ENCODE peak calls at places on chromosomes 16 and 17, in six cellular contexts. M is BJ, N is coronary artery, U is thyroid gland, I is fibroblast of mammary gland, D is hepatocyte. W is an unnamed sample.

GRCh38 chr17:36921131-36921851 is 16.0 kb upstream of the LHX1 start:
- DNase-seq in U (no peak), I (peak), M (no peak), D (peak), N (no peak), W (peak)

GRCh38 chr16:46789499-46790414 is 41.2 kb downstream of the C16orf87 start:
- DNase-seq in D (peak), M (no peak), I (peak), N (peak), U (peak), W (peak)

GRCh38 chr17:34242553-34242952 is 12.5 kb upstream of the CCL2 start:
- DNase-seq in M (no peak), D (no peak), U (no peak), I (no peak), N (no peak), W (no peak)

GRCh38 chr17:7573324-7574080 is 5.9 kb upstream of the CD68 start:
- DNase-seq in M (peak), U (peak), D (peak), I (peak), N (peak), W (peak)

GRCh38 chr17:80122926-80123505 is 21.6 kb downstream of the GAA start:
- DNase-seq in U (no peak), M (no peak), I (no peak), D (no peak), N (no peak), W (no peak)

GRCh38 chr17:7241047-7241733 is 1.1 kb downstream of the GABARAP start:
- DNase-seq in U (no peak), M (no peak), D (no peak), I (no peak), N (no peak), W (no peak)

GRCh38 chr17:59154335-59154720 is 658 bp downstream of the SKA2 start:
- DNase-seq in M (no peak), N (peak), U (peak), D (peak), I (peak), W (peak)

GRCh38 chr17:44331249-44331760 is 6.7 kb upstream of the SLC25A39 start:
- DNase-seq in D (peak), U (peak), N (no peak), I (peak), M (peak), W (peak)

GRCh38 chr16:30010817-30011504 is at the start of gene DOC2A:
- DNase-seq in M (no peak), N (no peak), U (no peak), I (no peak), D (peak), W (peak)

GRCh38 chr16:89495121-89495520 is 4.8 kb upstream of the ANKRD11 start:
- DNase-seq in I (peak), N (no peak), M (no peak), U (no peak), D (no peak), W (peak)

GRCh38 chr17:6070280-6070894 is at the start of gene WSCD1:
- DNase-seq in I (no peak), U (peak), D (peak), M (no peak), N (no peak), W (peak)

GRCh38 chr16:28260193-28260592 is 32.1 kb upstream of the SBK1 start:
- DNase-seq in I (no peak), U (no peak), D (no peak), M (no peak), N (no peak), W (peak)
- H3K4me3 ChIP-seq in I (no peak), U (no peak), D (no peak), M (no peak), N (no peak), W (no peak)

DNA sequence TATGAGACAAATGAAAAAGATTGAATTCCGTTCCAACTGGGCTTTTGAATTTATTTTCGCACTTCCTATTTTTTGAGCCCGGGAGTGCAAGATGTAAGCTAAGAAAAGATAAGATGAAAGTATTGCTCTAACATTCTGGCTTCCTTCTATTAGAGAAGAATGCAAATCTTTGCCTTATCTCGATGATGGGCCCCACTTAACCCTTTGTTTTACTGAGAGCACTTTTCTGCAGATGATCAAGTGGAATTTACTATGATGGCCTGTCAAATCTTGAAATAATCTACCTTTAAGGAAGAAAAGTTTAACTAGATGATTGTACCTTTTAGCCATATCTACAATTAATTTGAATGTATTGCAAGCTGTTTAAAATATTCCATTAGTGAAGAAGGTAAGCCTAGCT is 96.4 kb downstream of the WWOX start:
- DNase-seq in U (no peak), N (no peak), D (no peak), I (no peak), M (no peak), W (no peak)
- H3K4me3 ChIP-seq in U (no peak), N (no peak), D (no peak), I (no peak), M (no peak), W (no peak)

GRCh38 chr17:178292-179065 is 3.0 kb downstream of the DOC2B start:
- DNase-seq in N (no peak), M (no peak), D (no peak), U (no peak), I (no peak), W (no peak)

GRCh38 chr17:180380-181212 is 854 bp downstream of the DOC2B start:
- DNase-seq in D (peak), M (no peak), N (no peak), U (no peak), I (no peak), W (peak)

GRCh38 chr17:179721-180379 is 1.6 kb downstream of the DOC2B start:
- DNase-seq in I (no peak), D (no peak), N (no peak), M (no peak), U (no peak), W (peak)

GRCh38 chr17:177762-178161 is 3.7 kb downstream of the DOC2B start:
- DNase-seq in D (no peak), N (no peak), M (no peak), I (no peak), U (no peak), W (no peak)

DNA sequence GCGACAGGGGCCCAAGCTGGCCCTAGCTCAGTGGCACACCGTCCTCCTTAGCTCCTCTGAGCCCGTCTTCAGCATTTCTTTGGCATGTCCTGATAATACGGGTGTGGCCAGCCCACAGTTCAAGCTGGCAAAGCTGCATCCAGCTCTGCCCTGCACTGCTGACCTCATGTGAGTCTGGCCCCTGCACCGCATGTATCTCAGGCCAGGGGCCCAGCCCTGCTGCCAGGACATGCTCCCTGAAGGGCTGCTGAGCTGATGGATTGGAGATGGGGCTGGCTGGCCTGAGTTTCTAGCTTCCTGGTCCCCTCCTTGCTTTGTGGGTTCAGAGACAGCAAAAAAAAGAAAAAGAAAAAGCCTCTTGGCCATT is 2.4 kb downstream of the DOC2B start:
- DNase-seq in D (no peak), N (no peak), M (no peak), I (no peak), U (no peak), W (no peak)
- H3K4me3 ChIP-seq in D (no peak), N (no peak), M (no peak), I (no peak), U (no peak), W (no peak)

GRCh38 chr16:11328172-11329079 is 16.8 kb upstream of the RMI2 start:
- DNase-seq in M (peak), D (peak), N (peak), U (peak), I (peak), W (peak)
- H3K4me3 ChIP-seq in M (peak), D (no peak), N (peak), U (no peak), I (no peak), W (no peak)